ENCODE peak calls at places on chromosome 4, in ten cellular contexts. X, R, E, D, T, W, N, G, B and H are unnamed samples. For H3K36me3, the result is how much of the 10 kb centered on the place peaks cover.

GRCh38 chr4:11710484-11710883 is 281.8 kb upstream of the HS3ST1 start:
- DNase-seq in G (no peak), B (no peak), X (no peak), R (no peak), T (no peak), E (no peak), N (no peak), W (no peak), D (no peak), H (no peak)

GRCh38 chr4:36243355-36244256 is 708 bp downstream of the ARAP2 start:
- DNase-seq in T (peak), W (no peak), N (peak), X (peak), B (peak), D (no peak), G (peak), E (no peak), R (peak), H (no peak)

GRCh38 chr4:92101609-92102231 is 202.0 kb upstream of the GRID2 start:
- DNase-seq in N (no peak), D (no peak), B (no peak), W (no peak), G (no peak), T (no peak), X (no peak), E (no peak), R (peak), H (no peak)

GRCh38 chr4:99861120-99861905 is 32.9 kb downstream of the LAMTOR3 start:
- DNase-seq in D (no peak), N (no peak), G (no peak), B (no peak), X (no peak), E (no peak), T (no peak), R (no peak), W (no peak), H (no peak)

GRCh38 chr4:184434496-184435066 is 39.8 kb downstream of the IRF2 start:
- DNase-seq in W (no peak), T (no peak), E (no peak), N (no peak), B (no peak), G (no peak), X (no peak), D (no peak), R (no peak), H (no peak)

GRCh38 chr4:15729910-15730533 is 27.2 kb downstream of the BST1 start:
- DNase-seq in X (peak), G (no peak), N (no peak), W (peak), B (no peak), D (peak), E (no peak), R (peak), T (peak), H (no peak)

GRCh38 chr4:163164591-163164990 is 2.1 kb downstream of the NAF1 start:
- DNase-seq in D (no peak), W (no peak), G (no peak), E (no peak), N (no peak), R (peak), B (no peak), T (no peak), X (no peak), H (no peak)

GRCh38 chr4:5037553-5038551 is 13.4 kb upstream of the STK32B start:
- DNase-seq in G (no peak), D (peak), W (peak), R (peak), N (no peak), T (no peak), B (no peak), X (no peak), E (no peak), H (no peak)

GRCh38 chr4:76144546-76144945 is 3.7 kb downstream of the NUP54 start:
- DNase-seq in E (no peak), R (no peak), B (no peak), X (no peak), W (no peak), T (no peak), G (no peak), D (no peak), N (no peak), H (no peak)

GRCh38 chr4:131063878-131064277 is 1967.9 kb downstream of the C4orf33 start:
- DNase-seq in E (no peak), N (no peak), X (no peak), B (no peak), R (no peak), W (no peak), G (no peak), T (no peak), D (no peak), H (no peak)

GRCh38 chr4:99868126-99868596 is 26.1 kb downstream of the LAMTOR3 start:
- DNase-seq in E (no peak), D (peak), W (no peak), X (peak), R (peak), T (no peak), G (no peak), B (no peak), N (no peak), H (no peak)

GRCh38 chr4:84681488-84682274 is 98.8 kb downstream of the CDS1 start:
- DNase-seq in X (no peak), D (peak), E (no peak), G (no peak), B (no peak), R (peak), W (peak), N (no peak), T (no peak), H (no peak)
- H3K36me3 ChIP-seq in X (under half), D (under half), E (under half), G (under half), B (half or more), R (under half), W (under half), N (half or more), T (under half), H (under half)

DNA sequence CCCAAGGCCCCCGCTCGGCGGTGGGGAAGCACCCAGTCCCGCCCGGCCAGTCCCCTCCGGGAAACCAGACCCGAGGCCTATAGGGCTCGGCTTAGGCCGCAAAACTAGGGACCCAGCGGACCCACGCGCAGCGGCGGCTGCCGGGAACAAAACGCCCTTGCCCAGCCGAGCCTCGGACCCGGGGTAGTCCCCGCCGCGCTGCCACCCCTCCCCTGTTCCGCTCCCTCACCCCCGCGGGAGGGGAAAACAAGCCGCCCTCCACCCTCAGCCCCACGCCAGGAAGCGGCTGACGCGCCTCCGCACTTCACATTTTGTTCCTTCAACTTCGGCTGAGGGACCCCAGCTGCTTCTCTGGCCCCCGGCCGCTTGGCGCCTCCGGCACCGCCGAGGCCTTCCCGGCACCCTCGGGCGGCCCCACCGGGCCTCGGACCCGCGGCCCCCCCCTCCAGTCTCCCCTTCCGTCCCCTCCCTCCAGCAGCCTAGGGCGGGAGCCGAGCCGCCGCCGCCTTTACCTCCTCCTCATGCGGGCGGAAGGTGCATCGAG is 694 bp downstream of the PDS5A start:
- DNase-seq in W (peak), R (peak), N (peak), T (peak), E (peak), G (peak), X (peak), B (no peak), D (no peak), H (no peak)
- H3K4me3 ChIP-seq in W (peak), R (peak), N (peak), T (peak), E (peak), G (peak), X (peak), B (peak), D (peak), H (peak)

GRCh38 chr4:27239651-27240050 is 379.0 kb downstream of the STIM2 start:
- DNase-seq in X (no peak), B (no peak), W (no peak), T (no peak), R (peak), D (no peak), G (no peak), N (no peak), E (no peak), H (no peak)
- H3K36me3 ChIP-seq in X (under half), B (under half), W (under half), T (under half), R (under half), D (under half), G (under half), N (under half), E (under half), H (under half)

GRCh38 chr4:13103382-13104015 is 380.6 kb downstream of the RAB28 start:
- DNase-seq in X (peak), N (no peak), G (no peak), T (no peak), W (no peak), E (no peak), B (no peak), D (no peak), R (no peak), H (no peak)

GRCh38 chr4:13102344-13102743 is 381.8 kb downstream of the RAB28 start:
- DNase-seq in N (no peak), D (no peak), T (no peak), R (no peak), W (no peak), G (no peak), E (no peak), B (no peak), X (no peak), H (no peak)

GRCh38 chr4:13093170-13093569 is 391.0 kb downstream of the RAB28 start:
- DNase-seq in N (no peak), R (no peak), E (no peak), T (no peak), G (no peak), X (no peak), B (no peak), W (no peak), D (no peak), H (no peak)

GRCh38 chr4:13092702-13093101 is 391.4 kb downstream of the RAB28 start:
- DNase-seq in N (no peak), D (no peak), G (no peak), T (no peak), E (no peak), R (peak), X (no peak), W (no peak), B (no peak), H (no peak)

GRCh38 chr4:13097971-13098370 is 386.2 kb downstream of the RAB28 start:
- DNase-seq in R (no peak), B (no peak), T (no peak), N (no peak), X (no peak), W (no peak), E (no peak), G (no peak), D (no peak), H (no peak)
- H3K4me3 ChIP-seq in R (no peak), B (no peak), T (no peak), N (no peak), X (no peak), W (no peak), E (no peak), G (no peak), D (no peak), H (no peak)

GRCh38 chr4:118746251-118746919 is 61.2 kb downstream of the METTL14 start:
- DNase-seq in T (no peak), R (no peak), N (no peak), E (no peak), X (no peak), G (no peak), B (peak), W (no peak), D (no peak), H (no peak)
- H3K36me3 ChIP-seq in T (under half), R (half or more), N (half or more), E (under half), X (under half), G (under half), B (under half), W (under half), D (half or more), H (half or more)

DNA sequence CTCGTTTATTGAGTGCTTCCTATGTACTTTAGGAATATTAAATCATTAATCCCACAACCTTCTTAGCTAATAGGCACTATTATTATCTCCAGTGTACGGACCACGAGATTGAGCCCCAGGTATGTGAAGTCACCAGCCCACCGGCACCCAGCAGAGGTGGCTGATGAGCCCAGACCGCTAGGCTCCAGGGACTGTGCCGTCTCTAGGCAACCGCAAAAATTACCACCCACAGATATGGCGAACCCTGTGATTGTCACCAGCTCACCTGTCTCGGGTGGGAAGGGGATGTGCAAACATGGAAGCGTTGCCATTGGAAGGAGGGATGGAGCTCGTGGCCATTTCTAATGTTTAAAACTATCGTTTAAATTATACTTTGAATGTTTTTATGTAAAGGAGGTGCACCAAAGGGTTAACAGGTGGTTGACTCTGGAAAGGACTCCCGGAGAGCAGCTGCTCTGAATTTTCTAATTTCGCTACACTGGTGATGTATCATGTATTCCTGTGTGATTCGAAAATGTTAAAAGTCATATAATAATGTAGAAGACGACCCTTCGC is 21.0 kb upstream of the JAKMIP1 start:
- DNase-seq in X (peak), D (no peak), B (no peak), N (peak), E (no peak), G (no peak), W (no peak), T (no peak), R (no peak), H (no peak)
- H3K4me3 ChIP-seq in X (peak), D (no peak), B (peak), N (peak), E (no peak), G (no peak), W (no peak), T (no peak), R (no peak), H (no peak)

DNA sequence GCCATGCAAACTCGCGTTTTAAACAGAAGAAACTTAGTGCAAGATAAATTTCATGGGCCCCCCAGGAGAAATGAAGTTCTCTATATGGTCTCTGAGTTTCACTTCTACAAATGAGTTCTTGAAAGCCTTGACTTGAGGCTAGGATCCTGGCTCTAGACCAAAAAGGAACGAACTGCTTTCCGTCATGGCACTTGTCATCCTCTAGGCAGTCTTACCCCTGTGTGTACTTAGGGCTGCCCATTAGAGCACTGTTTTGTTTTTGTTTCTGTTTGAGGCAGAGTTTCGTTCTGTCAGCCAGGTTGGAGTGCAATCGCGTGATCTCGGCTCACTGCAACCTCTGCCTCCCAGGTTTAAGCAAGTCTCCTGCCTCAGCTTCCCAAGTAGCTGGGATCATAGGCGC is 29.0 kb downstream of the RNF4 start:
- DNase-seq in D (no peak), E (no peak), N (no peak), T (no peak), W (no peak), B (no peak), R (no peak), G (peak), X (no peak), H (no peak)
- H3K36me3 ChIP-seq in D (under half), E (under half), N (half or more), T (under half), W (under half), B (half or more), R (under half), G (under half), X (half or more), H (half or more)

GRCh38 chr4:71232846-71233245 is 106.0 kb upstream of the SLC4A4 start:
- DNase-seq in N (no peak), B (no peak), T (no peak), W (no peak), G (no peak), X (no peak), E (no peak), D (no peak), R (no peak), H (no peak)
- H3K4me3 ChIP-seq in N (no peak), B (no peak), T (no peak), W (no peak), G (no peak), X (no peak), E (no peak), D (no peak), R (no peak), H (no peak)